ENCODE peak calls at places on chromosomes 3 and 15, in four cellular contexts. O is SK-N-SH, D is PC-3, N is GM23248. M is an unnamed sample.

GRCh38 chr15:74196175-74196574 is 6.4 kb downstream of the STRA6 start:
- DNase-seq in O (no peak), N (peak), D (peak), M (no peak)

GRCh38 chr3:186315581-186316354 is 46.3 kb downstream of the DGKG start:
- DNase-seq in O (no peak), N (peak), D (peak), M (no peak)

GRCh38 chr3:120462409-120462959 is 11.7 kb upstream of the FSTL1 start:
- DNase-seq in O (no peak), N (no peak), D (no peak), M (no peak)

GRCh38 chr3:50632450-50632849 is 15.5 kb downstream of the MAPKAPK3 start:
- DNase-seq in D (peak), O (peak), N (no peak), M (no peak)

GRCh38 chr3:45491344-45491743 is 103.0 kb downstream of the LARS2 start:
- DNase-seq in D (no peak), O (no peak), N (no peak), M (no peak)

GRCh38 chr3:88713233-88713691 is 394.2 kb upstream of the EPHA3 start:
- DNase-seq in N (no peak), O (no peak), D (peak), M (no peak)

GRCh38 chr3:116348216-116348615 is 97.1 kb downstream of the LSAMP start:
- DNase-seq in D (no peak), N (no peak), O (no peak), M (no peak)

GRCh38 chr15:71011503-71012155 is 103.6 kb upstream of the THSD4 start:
- DNase-seq in N (peak), O (peak), D (peak), M (peak)

GRCh38 chr3:195160257-195160898 is 110.6 kb downstream of the XXYLT1 start:
- DNase-seq in N (peak), D (peak), O (peak), M (no peak)

GRCh38 chr3:13867727-13868126 is 12.1 kb downstream of the WNT7A start:
- DNase-seq in O (no peak), D (no peak), N (no peak), M (no peak)

GRCh38 chr15:28878209-28878608 is 7.6 kb upstream of the APBA2 start:
- DNase-seq in N (no peak), D (no peak), O (no peak), M (no peak)

GRCh38 chr3:66812126-66812525 is 186.0 kb upstream of the KBTBD8 start:
- DNase-seq in D (no peak), N (no peak), O (no peak), M (peak)

GRCh38 chr3:64667887-64668581 is 19.8 kb downstream of the ADAMTS9 start:
- DNase-seq in O (no peak), N (no peak), D (no peak), M (no peak)

GRCh38 chr3:140911822-140912221 is 29.8 kb upstream of the SLC25A36 start:
- DNase-seq in N (no peak), O (no peak), D (no peak), M (no peak)

GRCh38 chr3:189771842-189772494 is 140.8 kb downstream of the TP63 start:
- DNase-seq in N (no peak), D (no peak), O (no peak), M (no peak)

DNA sequence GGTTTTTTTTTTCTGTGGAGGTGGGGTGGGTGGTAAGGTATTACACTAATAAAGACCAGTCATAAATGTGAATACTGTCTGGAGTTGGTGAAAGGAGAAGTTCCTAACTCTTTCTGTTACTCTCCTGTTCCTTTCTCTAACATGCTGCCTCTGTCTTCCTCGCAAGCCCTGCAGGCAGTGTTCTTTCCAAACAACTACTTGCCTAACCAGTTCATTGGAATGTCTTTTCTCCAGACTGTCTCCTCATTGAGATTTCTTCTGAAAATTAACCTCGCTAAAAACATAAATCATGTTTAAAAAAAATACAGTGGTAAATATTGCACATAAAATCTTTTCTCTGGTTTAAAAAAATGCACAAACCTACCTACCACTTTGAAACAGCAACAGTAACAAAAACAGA is 135.2 kb downstream of the TP63 start:
- DNase-seq in N (no peak), D (peak), O (no peak), M (no peak)
- H2AFZ ChIP-seq in N (no peak), D (peak), O (no peak), M (no peak)

GRCh38 chr3:61565569-61565968 is 4.2 kb downstream of the PTPRG start:
- DNase-seq in N (peak), O (no peak), D (no peak), M (no peak)
- TF ChIP-seq EZH2phosphoT487 in N (no peak), O (no peak), D (no peak), M (no peak)

GRCh38 chr15:98875309-98875708 is 132.3 kb downstream of the PGPEP1L start:
- DNase-seq in D (no peak), N (peak), O (no peak), M (peak)
- H3K9ac ChIP-seq in D (no peak), N (peak), O (no peak), M (peak)

GRCh38 chr3:12178091-12178820 is 19.5 kb upstream of the TIMP4 start:
- DNase-seq in O (no peak), D (peak), N (peak), M (no peak)
- H2AFZ ChIP-seq in O (no peak), D (no peak), N (no peak), M (no peak)

DNA sequence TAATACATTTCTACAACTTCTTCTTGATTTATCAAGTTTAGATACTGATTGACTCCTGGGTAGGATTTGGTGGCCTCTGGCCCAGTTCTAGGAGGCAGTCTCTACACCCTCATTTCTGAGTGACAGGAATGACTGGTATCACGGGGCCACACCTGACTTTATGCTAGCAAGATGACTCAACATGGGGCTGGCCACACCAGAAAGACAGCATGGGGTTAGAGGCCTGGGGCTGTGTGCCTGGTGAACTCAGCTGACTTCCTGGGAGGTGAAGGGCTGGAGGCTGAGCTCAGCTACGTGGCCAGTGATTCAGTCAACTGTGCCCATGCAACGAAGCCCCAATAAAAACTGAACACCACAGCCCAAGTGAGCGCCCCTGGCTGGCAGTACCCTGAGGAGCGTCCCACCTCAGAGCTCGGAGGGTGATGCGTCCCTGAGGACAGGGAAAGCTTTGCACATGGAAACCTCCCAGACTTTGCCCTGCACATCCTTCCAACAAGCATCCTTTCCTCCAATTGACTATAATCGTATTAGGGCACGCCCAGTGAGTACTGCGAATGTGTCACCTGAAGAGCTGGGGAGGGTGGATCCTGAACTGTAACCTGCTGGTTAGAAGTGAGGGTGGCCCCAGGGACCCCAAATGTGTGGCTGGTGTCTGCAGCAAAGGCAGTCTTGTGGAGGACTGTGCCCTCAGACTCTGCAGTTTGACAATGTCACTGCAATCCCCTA is 57.2 kb downstream of the NIPA2 start:
- DNase-seq in O (no peak), D (peak), N (peak), M (no peak)
- TF ChIP-seq EZH2phosphoT487 in O (no peak), D (no peak), N (no peak), M (no peak)

GRCh38 chr3:153753035-153753434 is 368.2 kb upstream of the ARHGEF26 start:
- DNase-seq in D (peak), O (no peak), N (no peak), M (no peak)

GRCh38 chr3:153757839-153758238 is 363.4 kb upstream of the ARHGEF26 start:
- DNase-seq in D (no peak), N (peak), O (no peak), M (no peak)

GRCh38 chr3:153756816-153757215 is 364.4 kb upstream of the ARHGEF26 start:
- DNase-seq in D (peak), N (peak), O (no peak), M (no peak)

GRCh38 chr3:153749070-153749610 is 372.1 kb upstream of the ARHGEF26 start:
- DNase-seq in O (no peak), D (no peak), N (peak), M (no peak)

GRCh38 chr3:153752405-153753027 is 368.7 kb upstream of the ARHGEF26 start:
- DNase-seq in O (no peak), N (peak), D (peak), M (no peak)
- H3K9ac ChIP-seq in O (no peak), N (no peak), D (peak), M (no peak)